ENCODE peak calls at places on chromosomes 3 and 15, in seven cellular contexts. One of them, this sample, is unnamed.

GRCh38 chr3:58336135-58336882 is 3.6 kb downstream of the PXK start:
- DNase-seq in GM12865: no peak
- DNase-seq in left ventricle myocardium superior: no peak
- DNase-seq in fibroblast of lung: peak; percentile 78
- DNase-seq in AG10803: peak; percentile 89
- DNase-seq in nucleus accumbens: no peak
- DNase-seq in NCI-H510A: no peak
- DNase-seq in this sample: no peak

GRCh38 chr15:99755692-99756409 is 22.6 kb upstream of the LYSMD4 start:
- DNase-seq in GM12865: peak; percentile 86
- DNase-seq in left ventricle myocardium superior: peak; percentile 39
- DNase-seq in fibroblast of lung: peak; percentile 78
- DNase-seq in AG10803: peak; percentile 69
- DNase-seq in nucleus accumbens: peak; percentile 31
- DNase-seq in NCI-H510A: no peak
- DNase-seq in this sample: peak; percentile 66

GRCh38 chr3:100149130-100149529 is 34.8 kb upstream of the FILIP1L start:
- DNase-seq in GM12865: no peak
- DNase-seq in left ventricle myocardium superior: no peak
- DNase-seq in fibroblast of lung: no peak
- DNase-seq in AG10803: no peak
- DNase-seq in nucleus accumbens: no peak
- DNase-seq in NCI-H510A: no peak
- DNase-seq in this sample: no peak

GRCh38 chr3:13528217-13528801 is 20.6 kb upstream of the FBLN2 start:
- DNase-seq in GM12865: no peak
- DNase-seq in left ventricle myocardium superior: peak; percentile 71
- DNase-seq in fibroblast of lung: no peak
- DNase-seq in AG10803: no peak
- DNase-seq in nucleus accumbens: no peak
- DNase-seq in NCI-H510A: peak; percentile 22
- DNase-seq in this sample: no peak

GRCh38 chr3:123328851-123329635 is 119.8 kb downstream of the ADCY5 start:
- DNase-seq in GM12865: peak; percentile 67
- DNase-seq in left ventricle myocardium superior: peak; percentile 88
- DNase-seq in fibroblast of lung: peak; percentile 51
- DNase-seq in AG10803: peak; percentile 35
- DNase-seq in nucleus accumbens: peak; percentile 52
- DNase-seq in NCI-H510A: no peak
- DNase-seq in this sample: peak; percentile 64

GRCh38 chr15:71239592-71240364 is 124.5 kb downstream of the THSD4 start:
- DNase-seq in GM12865: no peak
- DNase-seq in left ventricle myocardium superior: no peak
- DNase-seq in fibroblast of lung: peak; percentile 27
- DNase-seq in AG10803: no peak
- DNase-seq in nucleus accumbens: no peak
- DNase-seq in NCI-H510A: no peak
- DNase-seq in this sample: no peak

GRCh38 chr3:24048843-24049242 is 103.8 kb downstream of the NR1D2 start:
- DNase-seq in GM12865: no peak
- DNase-seq in left ventricle myocardium superior: no peak
- DNase-seq in fibroblast of lung: no peak
- DNase-seq in AG10803: peak; percentile 88
- DNase-seq in nucleus accumbens: no peak
- DNase-seq in NCI-H510A: no peak
- DNase-seq in this sample: no peak

GRCh38 chr15:80436511-80437307 is 32.5 kb downstream of the ARNT2 start:
- DNase-seq in GM12865: no peak
- DNase-seq in left ventricle myocardium superior: no peak
- DNase-seq in fibroblast of lung: peak; percentile 12
- DNase-seq in AG10803: peak; percentile 27
- DNase-seq in nucleus accumbens: no peak
- DNase-seq in NCI-H510A: no peak
- DNase-seq in this sample: no peak

GRCh38 chr15:27545494-27546255 is 553.4 kb downstream of the OCA2 start:
- DNase-seq in GM12865: no peak
- DNase-seq in left ventricle myocardium superior: no peak
- DNase-seq in fibroblast of lung: no peak
- DNase-seq in AG10803: no peak
- DNase-seq in nucleus accumbens: no peak
- DNase-seq in NCI-H510A: peak; percentile 75
- DNase-seq in this sample: no peak

GRCh38 chr15:40006003-40006402 is 33.0 kb downstream of the SRP14 start:
- DNase-seq in GM12865: no peak
- DNase-seq in left ventricle myocardium superior: no peak
- DNase-seq in fibroblast of lung: peak; percentile 37
- DNase-seq in AG10803: peak; percentile 37
- DNase-seq in nucleus accumbens: no peak
- DNase-seq in NCI-H510A: no peak
- DNase-seq in this sample: no peak

GRCh38 chr3:152328841-152329240 is 60.1 kb downstream of the MBNL1 start:
- DNase-seq in GM12865: no peak
- DNase-seq in left ventricle myocardium superior: no peak
- DNase-seq in fibroblast of lung: peak; percentile 85
- DNase-seq in AG10803: peak; percentile 85
- DNase-seq in nucleus accumbens: no peak
- DNase-seq in NCI-H510A: no peak
- DNase-seq in this sample: no peak

This sample was measured in OCI-LY7.